ENCODE peak calls at places on chromosome 6, in five cellular contexts. B, W, A, C and Q are unnamed samples.

GRCh38 chr6:12266571-12266970 is 23.6 kb upstream of the EDN1 start:
- DNase-seq in B (peak; percentile 53), W (peak; percentile 84), A (no peak), C (no peak), Q (no peak)

GRCh38 chr6:474454-475185 is 83.1 kb downstream of the IRF4 start:
- DNase-seq in B (peak; percentile 81), W (peak; percentile 10), A (no peak), C (no peak), Q (no peak)

GRCh38 chr6:113857565-113858066 is 471 bp downstream of the MARCKS start:
- DNase-seq in B (peak; percentile 47), W (peak; percentile 45), A (no peak), C (peak; percentile 22), Q (no peak)

GRCh38 chr6:138891255-138891986 is 95.5 kb downstream of the ECT2L start:
- DNase-seq in B (no peak), W (peak; percentile 46), A (no peak), C (no peak), Q (no peak)

GRCh38 chr6:105993341-105993740 is 92.8 kb upstream of the PRDM1 start:
- DNase-seq in B (no peak), W (peak; percentile 53), A (no peak), C (peak; percentile 15), Q (no peak)

GRCh38 chr6:70982747-70983146 is 25.9 kb upstream of the B3GAT2 start:
- DNase-seq in B (no peak), W (no peak), A (no peak), C (no peak), Q (no peak)

GRCh38 chr6:27332692-27333641 is 20.9 kb upstream of the POM121L2 start:
- DNase-seq in B (no peak), W (peak; percentile 87), A (no peak), C (peak; percentile 46), Q (peak; percentile 7)

GRCh38 chr6:162671580-162672165 is 55.9 kb downstream of the PRKN start:
- DNase-seq in B (no peak), W (no peak), A (no peak), C (no peak), Q (no peak)

GRCh38 chr6:145468534-145468933 is 266.8 kb downstream of the EPM2A start:
- DNase-seq in B (no peak), W (no peak), A (no peak), C (no peak), Q (no peak)

GRCh38 chr6:71420693-71421328 is 132.2 kb downstream of the OGFRL1 start:
- DNase-seq in B (peak; percentile 96), W (peak; percentile 98), A (peak; percentile 93), C (peak; percentile 91), Q (peak; percentile 98)

GRCh38 chr6:3561745-3562144 is 104.9 kb upstream of the SLC22A23 start:
- DNase-seq in B (no peak), W (peak; percentile 11), A (no peak), C (peak; percentile 34), Q (no peak)

GRCh38 chr6:11110921-11111768 is at the start of gene ERVFRD-1:
- DNase-seq in B (no peak), W (no peak), A (no peak), C (no peak), Q (no peak)

GRCh38 chr6:15530411-15530810 is 132.4 kb downstream of the DTNBP1 start:
- DNase-seq in B (peak; percentile 34), W (no peak), A (no peak), C (no peak), Q (no peak)

GRCh38 chr6:11315743-11316437 is 83.4 kb upstream of the NEDD9 start:
- DNase-seq in B (peak; percentile 74), W (peak; percentile 81), A (peak; percentile 91), C (no peak), Q (no peak)

GRCh38 chr6:30481213-30481964 is 7.9 kb upstream of the HLA-E start:
- DNase-seq in B (no peak), W (no peak), A (no peak), C (peak; percentile 37), Q (no peak)